ENCODE peak calls at places on chromosomes 13 and 19, in eight cellular contexts. D, K, U, V, Z, Y, F and G are unnamed samples.

GRCh38 chr19:42360787-42361544 is 29.1 kb downstream of the CNFN start:
- DNase-seq in K (peak; percentile 51), F (no peak), Z (peak; percentile 70), D (no peak), V (no peak), U (no peak), Y (peak; percentile 80), G (peak; percentile 85)

GRCh38 chr19:54162241-54162805 is 2.8 kb upstream of the LENG1 start:
- DNase-seq in Z (peak; percentile 85), V (peak; percentile 90), U (peak; percentile 84), F (peak; percentile 51), Y (peak; percentile 96), K (peak; percentile 94), D (peak; percentile 94), G (peak; percentile 91)

GRCh38 chr13:61612192-61612591 is 196.5 kb upstream of the PCDH20 start:
- DNase-seq in Y (no peak), V (no peak), Z (no peak), F (no peak), D (no peak), K (no peak), U (no peak), G (no peak)

GRCh38 chr13:101624210-101624922 is 171.9 kb downstream of the ITGBL1 start:
- DNase-seq in V (no peak), Z (peak; percentile 21), F (no peak), D (no peak), U (no peak), Y (peak; percentile 56), K (no peak), G (peak; percentile 36)

GRCh38 chr13:28012383-28012782 is 23.9 kb upstream of the URAD start:
- DNase-seq in V (no peak), F (no peak), Z (no peak), D (no peak), K (no peak), U (no peak), Y (no peak), G (no peak)

GRCh38 chr13:22012676-22013075 is 341.8 kb downstream of the FGF9 start:
- DNase-seq in F (no peak), Z (peak; percentile 67), V (no peak), U (no peak), D (no peak), Y (no peak), K (no peak), G (no peak)

GRCh38 chr13:27151798-27152599 is 19.6 kb downstream of the USP12 start:
- DNase-seq in U (no peak), D (no peak), K (no peak), Z (no peak), Y (no peak), V (no peak), F (peak; percentile 6), G (no peak)

GRCh38 chr19:1501200-1501595 is 10.2 kb downstream of the REEP6 start:
- DNase-seq in F (no peak), Y (no peak), D (no peak), K (no peak), V (no peak), U (peak; percentile 74), Z (no peak), G (no peak)

GRCh38 chr13:102642475-102642874 is 45.7 kb downstream of the TPP2 start:
- DNase-seq in U (peak; percentile 51), Z (no peak), K (peak; percentile 76), Y (no peak), D (no peak), F (no peak), V (no peak), G (no peak)

GRCh38 chr13:50529154-50529882 is 314.2 kb downstream of the DLEU7 start:
- DNase-seq in V (no peak), F (peak; percentile 85), Y (peak; percentile 55), Z (no peak), D (peak; percentile 88), K (peak; percentile 96), U (peak; percentile 76), G (peak; percentile 67)

GRCh38 chr19:440391-441212 is 20.2 kb downstream of the SHC2 start:
- DNase-seq in V (no peak), U (no peak), F (no peak), D (no peak), K (no peak), Z (no peak), Y (no peak), G (no peak)

GRCh38 chr19:58571575-58571947 is 1.6 kb downstream of the MZF1 start:
- DNase-seq in F (no peak), V (no peak), Y (no peak), D (no peak), Z (no peak), U (no peak), K (peak; percentile 28), G (no peak)

GRCh38 chr19:33470040-33470330 is 51.6 kb downstream of the PEPD start:
- DNase-seq in Y (peak; percentile 17), Z (no peak), U (no peak), K (no peak), D (no peak), V (no peak), F (no peak), G (no peak)

GRCh38 chr19:19032420-19033175 is 719 bp downstream of the SUGP2 start:
- DNase-seq in Z (peak; percentile 99), V (peak; percentile 97), K (peak; percentile 93), U (peak; percentile 61), D (peak; percentile 74), Y (peak; percentile 99), F (peak; percentile 98), G (peak; percentile 97)

GRCh38 chr13:35716644-35717170 is 240.2 kb upstream of the MAB21L1 start:
- DNase-seq in F (no peak), K (peak; percentile 55), V (no peak), D (no peak), Y (no peak), Z (no peak), U (no peak), G (no peak)

GRCh38 chr19:1855040-1855827 is 7.0 kb upstream of the REXO1 start:
- DNase-seq in K (peak; percentile 97), Y (peak; percentile 99), F (peak; percentile 81), Z (peak; percentile 95), D (peak; percentile 98), U (peak; percentile 88), V (peak; percentile 81), G (peak; percentile 98)

GRCh38 chr13:34416833-34417425 is 525.1 kb upstream of the NBEA start:
- DNase-seq in Z (no peak), U (no peak), K (peak; percentile 87), F (no peak), V (no peak), Y (no peak), D (no peak), G (no peak)

GRCh38 chr13:102400619-102401125 is 1.2 kb downstream of the FGF14 start:
- DNase-seq in Z (peak; percentile 37), Y (peak; percentile 75), V (no peak), K (peak; percentile 57), U (no peak), F (no peak), D (peak; percentile 41), G (peak; percentile 37)

GRCh38 chr13:100540621-100541020 is 48.0 kb downstream of the GGACT start:
- DNase-seq in D (no peak), V (no peak), Y (no peak), K (no peak), U (no peak), F (peak; percentile 60), Z (no peak), G (no peak)

GRCh38 chr19:20038358-20039202 is 725 bp downstream of the ZNF682 start:
- DNase-seq in U (no peak), Y (no peak), Z (no peak), V (no peak), F (no peak), D (no peak), K (no peak), G (no peak)

GRCh38 chr19:10224337-10224736 is 6.8 kb downstream of the S1PR2 start:
- DNase-seq in Y (no peak), F (no peak), U (no peak), K (peak; percentile 64), Z (no peak), V (no peak), D (no peak), G (no peak)

GRCh38 chr19:37953125-37953524 is 46.1 kb downstream of the SIPA1L3 start:
- DNase-seq in U (no peak), V (no peak), K (no peak), Y (no peak), D (no peak), F (no peak), Z (no peak), G (no peak)